ENCODE peak calls at places on chromosomes 7 and 10, in ten cellular contexts. One of them, this sample, is unnamed.

GRCh38 chr7:25031007-25031406 is 51.0 kb upstream of the OSBPL3 start:
- DNase-seq in iPS-NIHi11: no peak
- DNase-seq in NCI-H2029: no peak
- DNase-seq in psoas muscle: no peak
- DNase-seq in upper lobe of left lung: no peak
- DNase-seq in spleen: no peak
- DNase-seq in epithelial cell of esophagus: peak
- DNase-seq in T-helper 9 cell: no peak
- DNase-seq in tibial artery: no peak
- DNase-seq in stimulated activated CD4-positive, alpha-beta T cell treated with anti-CD3 and anti-CD28 coated beads, Interleukin-1b, Interleukin-23, amount 100 ng/mL, for 1 hour: no peak
- DNase-seq in this sample: no peak

GRCh38 chr10:10794056-10794455 is 223.6 kb upstream of the CELF2 start:
- DNase-seq in stimulated activated CD4-positive, alpha-beta T cell treated with anti-CD3 and anti-CD28 coated beads, Interleukin-1b, Interleukin-23, amount 100 ng/mL, for 1 hour: no peak
- DNase-seq in upper lobe of left lung: no peak
- DNase-seq in tibial artery: no peak
- DNase-seq in spleen: no peak
- DNase-seq in psoas muscle: no peak
- DNase-seq in iPS-NIHi11: no peak
- DNase-seq in epithelial cell of esophagus: peak
- DNase-seq in T-helper 9 cell: no peak
- DNase-seq in NCI-H2029: no peak
- DNase-seq in this sample: no peak

GRCh38 chr10:95976295-95977229 is 66.8 kb upstream of the CCNJ start:
- DNase-seq in epithelial cell of esophagus: no peak
- DNase-seq in tibial artery: no peak
- DNase-seq in upper lobe of left lung: no peak
- DNase-seq in psoas muscle: no peak
- DNase-seq in spleen: no peak
- DNase-seq in stimulated activated CD4-positive, alpha-beta T cell treated with anti-CD3 and anti-CD28 coated beads, Interleukin-1b, Interleukin-23, amount 100 ng/mL, for 1 hour: no peak
- DNase-seq in NCI-H2029: no peak
- DNase-seq in iPS-NIHi11: no peak
- DNase-seq in T-helper 9 cell: no peak
- DNase-seq in this sample: no peak

GRCh38 chr10:128156999-128157755 is 31.0 kb upstream of the MKI67 start:
- DNase-seq in epithelial cell of esophagus: no peak
- DNase-seq in psoas muscle: no peak
- DNase-seq in stimulated activated CD4-positive, alpha-beta T cell treated with anti-CD3 and anti-CD28 coated beads, Interleukin-1b, Interleukin-23, amount 100 ng/mL, for 1 hour: no peak
- DNase-seq in upper lobe of left lung: no peak
- DNase-seq in iPS-NIHi11: no peak
- DNase-seq in T-helper 9 cell: no peak
- DNase-seq in NCI-H2029: no peak
- DNase-seq in spleen: no peak
- DNase-seq in tibial artery: no peak
- DNase-seq in this sample: no peak

GRCh38 chr7:2665359-2665791 is 22.6 kb upstream of the AMZ1 start:
- DNase-seq in epithelial cell of esophagus: no peak
- DNase-seq in psoas muscle: no peak
- DNase-seq in iPS-NIHi11: no peak
- DNase-seq in upper lobe of left lung: peak
- DNase-seq in NCI-H2029: no peak
- DNase-seq in tibial artery: no peak
- DNase-seq in T-helper 9 cell: no peak
- DNase-seq in stimulated activated CD4-positive, alpha-beta T cell treated with anti-CD3 and anti-CD28 coated beads, Interleukin-1b, Interleukin-23, amount 100 ng/mL, for 1 hour: no peak
- DNase-seq in spleen: peak
- DNase-seq in this sample: no peak

GRCh38 chr7:17486835-17487234 is 188.4 kb downstream of the AHR start:
- DNase-seq in NCI-H2029: no peak
- DNase-seq in epithelial cell of esophagus: no peak
- DNase-seq in spleen: no peak
- DNase-seq in tibial artery: no peak
- DNase-seq in upper lobe of left lung: no peak
- DNase-seq in iPS-NIHi11: no peak
- DNase-seq in psoas muscle: no peak
- DNase-seq in T-helper 9 cell: no peak
- DNase-seq in stimulated activated CD4-positive, alpha-beta T cell treated with anti-CD3 and anti-CD28 coated beads, Interleukin-1b, Interleukin-23, amount 100 ng/mL, for 1 hour: no peak
- DNase-seq in this sample: no peak

GRCh38 chr7:69624431-69624830 is 26.2 kb downstream of the AUTS2 start:
- DNase-seq in NCI-H2029: no peak
- DNase-seq in tibial artery: no peak
- DNase-seq in psoas muscle: no peak
- DNase-seq in stimulated activated CD4-positive, alpha-beta T cell treated with anti-CD3 and anti-CD28 coated beads, Interleukin-1b, Interleukin-23, amount 100 ng/mL, for 1 hour: no peak
- DNase-seq in upper lobe of left lung: no peak
- DNase-seq in spleen: no peak
- DNase-seq in T-helper 9 cell: no peak
- DNase-seq in epithelial cell of esophagus: no peak
- DNase-seq in iPS-NIHi11: no peak
- DNase-seq in this sample: no peak

GRCh38 chr10:13520194-13520593 is 8.6 kb downstream of the BEND7 start:
- DNase-seq in NCI-H2029: no peak
- DNase-seq in tibial artery: no peak
- DNase-seq in stimulated activated CD4-positive, alpha-beta T cell treated with anti-CD3 and anti-CD28 coated beads, Interleukin-1b, Interleukin-23, amount 100 ng/mL, for 1 hour: no peak
- DNase-seq in T-helper 9 cell: no peak
- DNase-seq in epithelial cell of esophagus: no peak
- DNase-seq in iPS-NIHi11: no peak
- DNase-seq in spleen: no peak
- DNase-seq in psoas muscle: no peak
- DNase-seq in upper lobe of left lung: no peak
- DNase-seq in this sample: no peak

GRCh38 chr10:60985946-60986345 is 42.0 kb upstream of the RHOBTB1 start:
- DNase-seq in psoas muscle: no peak
- DNase-seq in iPS-NIHi11: no peak
- DNase-seq in epithelial cell of esophagus: no peak
- DNase-seq in NCI-H2029: no peak
- DNase-seq in stimulated activated CD4-positive, alpha-beta T cell treated with anti-CD3 and anti-CD28 coated beads, Interleukin-1b, Interleukin-23, amount 100 ng/mL, for 1 hour: no peak
- DNase-seq in upper lobe of left lung: no peak
- DNase-seq in T-helper 9 cell: no peak
- DNase-seq in tibial artery: no peak
- DNase-seq in spleen: no peak
- DNase-seq in this sample: no peak

GRCh38 chr7:112422842-112423496 is 27.3 kb upstream of the IFRD1 start:
- DNase-seq in T-helper 9 cell: no peak
- DNase-seq in NCI-H2029: peak
- DNase-seq in psoas muscle: peak
- DNase-seq in epithelial cell of esophagus: peak
- DNase-seq in stimulated activated CD4-positive, alpha-beta T cell treated with anti-CD3 and anti-CD28 coated beads, Interleukin-1b, Interleukin-23, amount 100 ng/mL, for 1 hour: no peak
- DNase-seq in tibial artery: peak
- DNase-seq in upper lobe of left lung: no peak
- DNase-seq in spleen: peak
- DNase-seq in iPS-NIHi11: peak
- DNase-seq in this sample: peak

GRCh38 chr10:114754445-114755320 is 66.9 kb upstream of the FHIP2A start:
- DNase-seq in upper lobe of left lung: no peak
- DNase-seq in stimulated activated CD4-positive, alpha-beta T cell treated with anti-CD3 and anti-CD28 coated beads, Interleukin-1b, Interleukin-23, amount 100 ng/mL, for 1 hour: no peak
- DNase-seq in epithelial cell of esophagus: peak
- DNase-seq in psoas muscle: no peak
- DNase-seq in T-helper 9 cell: no peak
- DNase-seq in NCI-H2029: no peak
- DNase-seq in spleen: no peak
- DNase-seq in tibial artery: no peak
- DNase-seq in iPS-NIHi11: peak
- DNase-seq in this sample: no peak

GRCh38 chr10:71845410-71846406 is 5.3 kb downstream of the PSAP start:
- DNase-seq in tibial artery: no peak
- DNase-seq in upper lobe of left lung: no peak
- DNase-seq in stimulated activated CD4-positive, alpha-beta T cell treated with anti-CD3 and anti-CD28 coated beads, Interleukin-1b, Interleukin-23, amount 100 ng/mL, for 1 hour: no peak
- DNase-seq in iPS-NIHi11: no peak
- DNase-seq in T-helper 9 cell: no peak
- DNase-seq in epithelial cell of esophagus: peak
- DNase-seq in NCI-H2029: no peak
- DNase-seq in psoas muscle: no peak
- DNase-seq in spleen: no peak
- DNase-seq in this sample: no peak

GRCh38 chr7:17545348-17545747 is 246.9 kb downstream of the AHR start:
- DNase-seq in tibial artery: no peak
- DNase-seq in iPS-NIHi11: no peak
- DNase-seq in upper lobe of left lung: no peak
- DNase-seq in stimulated activated CD4-positive, alpha-beta T cell treated with anti-CD3 and anti-CD28 coated beads, Interleukin-1b, Interleukin-23, amount 100 ng/mL, for 1 hour: no peak
- DNase-seq in spleen: no peak
- DNase-seq in NCI-H2029: no peak
- DNase-seq in T-helper 9 cell: no peak
- DNase-seq in epithelial cell of esophagus: no peak
- DNase-seq in psoas muscle: no peak
- DNase-seq in this sample: no peak

GRCh38 chr7:34060548-34060947 is 155.2 kb downstream of the BMPER start:
- DNase-seq in spleen: no peak
- DNase-seq in tibial artery: no peak
- DNase-seq in psoas muscle: no peak
- DNase-seq in epithelial cell of esophagus: peak
- DNase-seq in iPS-NIHi11: no peak
- DNase-seq in upper lobe of left lung: no peak
- DNase-seq in T-helper 9 cell: no peak
- DNase-seq in stimulated activated CD4-positive, alpha-beta T cell treated with anti-CD3 and anti-CD28 coated beads, Interleukin-1b, Interleukin-23, amount 100 ng/mL, for 1 hour: no peak
- DNase-seq in NCI-H2029: no peak
- DNase-seq in this sample: no peak

GRCh38 chr7:47254081-47255006 is 327.6 kb downstream of the TNS3 start:
- DNase-seq in tibial artery: peak
- DNase-seq in NCI-H2029: peak
- DNase-seq in spleen: peak
- DNase-seq in stimulated activated CD4-positive, alpha-beta T cell treated with anti-CD3 and anti-CD28 coated beads, Interleukin-1b, Interleukin-23, amount 100 ng/mL, for 1 hour: peak
- DNase-seq in upper lobe of left lung: peak
- DNase-seq in epithelial cell of esophagus: peak
- DNase-seq in iPS-NIHi11: peak
- DNase-seq in T-helper 9 cell: peak
- DNase-seq in psoas muscle: peak
- DNase-seq in this sample: peak

GRCh38 chr10:6128087-6128486 is 39.3 kb downstream of the RBM17 start:
- DNase-seq in upper lobe of left lung: no peak
- DNase-seq in spleen: no peak
- DNase-seq in tibial artery: peak
- DNase-seq in iPS-NIHi11: no peak
- DNase-seq in T-helper 9 cell: no peak
- DNase-seq in epithelial cell of esophagus: no peak
- DNase-seq in stimulated activated CD4-positive, alpha-beta T cell treated with anti-CD3 and anti-CD28 coated beads, Interleukin-1b, Interleukin-23, amount 100 ng/mL, for 1 hour: no peak
- DNase-seq in NCI-H2029: no peak
- DNase-seq in psoas muscle: no peak
- DNase-seq in this sample: no peak

GRCh38 chr7:30493231-30493630 is 11.4 kb downstream of the GGCT start:
- DNase-seq in upper lobe of left lung: no peak
- DNase-seq in stimulated activated CD4-positive, alpha-beta T cell treated with anti-CD3 and anti-CD28 coated beads, Interleukin-1b, Interleukin-23, amount 100 ng/mL, for 1 hour: no peak
- DNase-seq in T-helper 9 cell: no peak
- DNase-seq in tibial artery: no peak
- DNase-seq in iPS-NIHi11: no peak
- DNase-seq in NCI-H2029: no peak
- DNase-seq in spleen: no peak
- DNase-seq in psoas muscle: no peak
- DNase-seq in epithelial cell of esophagus: no peak
- DNase-seq in this sample: no peak

GRCh38 chr10:11242443-11243386 is 225.0 kb downstream of the CELF2 start:
- DNase-seq in psoas muscle: peak
- DNase-seq in NCI-H2029: no peak
- DNase-seq in T-helper 9 cell: no peak
- DNase-seq in tibial artery: no peak
- DNase-seq in spleen: peak
- DNase-seq in stimulated activated CD4-positive, alpha-beta T cell treated with anti-CD3 and anti-CD28 coated beads, Interleukin-1b, Interleukin-23, amount 100 ng/mL, for 1 hour: no peak
- DNase-seq in iPS-NIHi11: no peak
- DNase-seq in epithelial cell of esophagus: no peak
- DNase-seq in upper lobe of left lung: peak
- DNase-seq in this sample: no peak

GRCh38 chr7:47293884-47294568 is 287.9 kb downstream of the TNS3 start:
- DNase-seq in T-helper 9 cell: no peak
- DNase-seq in spleen: no peak
- DNase-seq in iPS-NIHi11: no peak
- DNase-seq in epithelial cell of esophagus: no peak
- DNase-seq in upper lobe of left lung: no peak
- DNase-seq in psoas muscle: peak
- DNase-seq in stimulated activated CD4-positive, alpha-beta T cell treated with anti-CD3 and anti-CD28 coated beads, Interleukin-1b, Interleukin-23, amount 100 ng/mL, for 1 hour: no peak
- DNase-seq in tibial artery: no peak
- DNase-seq in NCI-H2029: no peak
- DNase-seq in this sample: no peak

GRCh38 chr10:99429521-99430095 is 816 bp downstream of the GOT1 start:
- DNase-seq in iPS-NIHi11: no peak
- DNase-seq in stimulated activated CD4-positive, alpha-beta T cell treated with anti-CD3 and anti-CD28 coated beads, Interleukin-1b, Interleukin-23, amount 100 ng/mL, for 1 hour: no peak
- DNase-seq in NCI-H2029: no peak
- DNase-seq in spleen: no peak
- DNase-seq in T-helper 9 cell: no peak
- DNase-seq in epithelial cell of esophagus: no peak
- DNase-seq in upper lobe of left lung: no peak
- DNase-seq in psoas muscle: no peak
- DNase-seq in tibial artery: no peak
- DNase-seq in this sample: no peak

GRCh38 chr7:130444230-130444629 is 3.4 kb upstream of the CEP41 start:
- DNase-seq in spleen: no peak
- DNase-seq in upper lobe of left lung: no peak
- DNase-seq in stimulated activated CD4-positive, alpha-beta T cell treated with anti-CD3 and anti-CD28 coated beads, Interleukin-1b, Interleukin-23, amount 100 ng/mL, for 1 hour: no peak
- DNase-seq in iPS-NIHi11: no peak
- DNase-seq in T-helper 9 cell: no peak
- DNase-seq in NCI-H2029: no peak
- DNase-seq in psoas muscle: no peak
- DNase-seq in epithelial cell of esophagus: no peak
- DNase-seq in tibial artery: no peak
- DNase-seq in this sample: no peak

GRCh38 chr7:22799633-22800032 is 23.0 kb downstream of the TOMM7 start:
- DNase-seq in iPS-NIHi11: no peak
- DNase-seq in upper lobe of left lung: no peak
- DNase-seq in epithelial cell of esophagus: no peak
- DNase-seq in tibial artery: no peak
- DNase-seq in T-helper 9 cell: no peak
- DNase-seq in spleen: no peak
- DNase-seq in psoas muscle: no peak
- DNase-seq in NCI-H2029: no peak
- DNase-seq in stimulated activated CD4-positive, alpha-beta T cell treated with anti-CD3 and anti-CD28 coated beads, Interleukin-1b, Interleukin-23, amount 100 ng/mL, for 1 hour: no peak
- DNase-seq in this sample: no peak